ENCODE peak calls at places on chromosomes 16 and 17, in five cellular contexts. One of them, this sample, is unnamed.

GRCh38 chr17:70138309-70138865 is 30.9 kb upstream of the KCNJ2 start:
- DNase-seq in IMR-90: no peak
- DNase-seq in fibroblast of pulmonary artery: peak; percentile 14
- DNase-seq in CD8-positive, alpha-beta T cell: no peak
- DNase-seq in SK-N-SH: no peak
- DNase-seq in this sample: peak; percentile 68

GRCh38 chr16:54957403-54957802 is 26.7 kb downstream of the IRX5 start:
- DNase-seq in CD8-positive, alpha-beta T cell: no peak
- DNase-seq in fibroblast of pulmonary artery: no peak
- DNase-seq in SK-N-SH: no peak
- DNase-seq in IMR-90: no peak
- DNase-seq in this sample: peak; percentile 47

GRCh38 chr17:75109047-75109406 is 742 bp upstream of the ARMC7 start:
- DNase-seq in SK-N-SH: peak; percentile 67
- DNase-seq in CD8-positive, alpha-beta T cell: no peak
- DNase-seq in fibroblast of pulmonary artery: no peak
- DNase-seq in IMR-90: no peak
- DNase-seq in this sample: no peak

GRCh38 chr17:75059369-75060345 is 12.6 kb downstream of the KCTD2 start:
- DNase-seq in fibroblast of pulmonary artery: peak; percentile 73
- DNase-seq in IMR-90: peak; percentile 81
- DNase-seq in SK-N-SH: peak; percentile 47
- DNase-seq in CD8-positive, alpha-beta T cell: no peak
- DNase-seq in this sample: peak; percentile 80

GRCh38 chr17:39145143-39145542 is 6.3 kb downstream of the PLXDC1 start:
- DNase-seq in SK-N-SH: no peak
- DNase-seq in CD8-positive, alpha-beta T cell: no peak
- DNase-seq in IMR-90: no peak
- DNase-seq in fibroblast of pulmonary artery: no peak
- DNase-seq in this sample: no peak

GRCh38 chr16:69187891-69188451 is 1.0 kb downstream of the SNTB2 start:
- DNase-seq in SK-N-SH: no peak
- DNase-seq in IMR-90: no peak
- DNase-seq in fibroblast of pulmonary artery: peak; percentile 39
- DNase-seq in CD8-positive, alpha-beta T cell: peak; percentile 60
- DNase-seq in this sample: no peak

GRCh38 chr17:1112875-1113274 is 66.9 kb downstream of the ABR start:
- DNase-seq in fibroblast of pulmonary artery: no peak
- DNase-seq in CD8-positive, alpha-beta T cell: no peak
- DNase-seq in SK-N-SH: no peak
- DNase-seq in IMR-90: no peak
- DNase-seq in this sample: no peak

GRCh38 chr17:10135539-10136257 is 62.7 kb downstream of the GAS7 start:
- DNase-seq in fibroblast of pulmonary artery: peak; percentile 46
- DNase-seq in SK-N-SH: no peak
- DNase-seq in CD8-positive, alpha-beta T cell: no peak
- DNase-seq in IMR-90: peak; percentile 56
- DNase-seq in this sample: peak; percentile 92

GRCh38 chr17:79836952-79837887 is 2.0 kb downstream of the CBX4 start:
- DNase-seq in IMR-90: peak; percentile 74
- DNase-seq in SK-N-SH: peak; percentile 68
- DNase-seq in CD8-positive, alpha-beta T cell: peak; percentile 62
- DNase-seq in fibroblast of pulmonary artery: peak; percentile 86
- DNase-seq in this sample: peak; percentile 64

GRCh38 chr17:57349533-57350227 is 93.4 kb downstream of the MSI2 start:
- DNase-seq in CD8-positive, alpha-beta T cell: no peak
- DNase-seq in IMR-90: peak; percentile 27
- DNase-seq in SK-N-SH: peak; percentile 40
- DNase-seq in fibroblast of pulmonary artery: no peak
- DNase-seq in this sample: no peak

GRCh38 chr16:70470927-70471341 is 16.5 kb downstream of the FCSK start:
- DNase-seq in CD8-positive, alpha-beta T cell: no peak
- DNase-seq in fibroblast of pulmonary artery: peak; percentile 31
- DNase-seq in IMR-90: peak; percentile 10
- DNase-seq in SK-N-SH: peak; percentile 87
- DNase-seq in this sample: no peak

GRCh38 chr17:1766382-1767135 is 4.7 kb downstream of the SERPINF1 start:
- DNase-seq in CD8-positive, alpha-beta T cell: no peak
- DNase-seq in IMR-90: no peak
- DNase-seq in SK-N-SH: peak; percentile 65
- DNase-seq in fibroblast of pulmonary artery: no peak
- DNase-seq in this sample: no peak

GRCh38 chr16:75257886-75258806 is 6.7 kb upstream of the BCAR1 start:
- DNase-seq in fibroblast of pulmonary artery: no peak
- DNase-seq in CD8-positive, alpha-beta T cell: no peak
- DNase-seq in IMR-90: no peak
- DNase-seq in SK-N-SH: no peak
- DNase-seq in this sample: no peak

GRCh38 chr17:49414271-49414621 is 436 bp downstream of the PHB1 start:
- DNase-seq in fibroblast of pulmonary artery: no peak
- DNase-seq in CD8-positive, alpha-beta T cell: no peak
- DNase-seq in IMR-90: no peak
- DNase-seq in SK-N-SH: no peak
- DNase-seq in this sample: peak; percentile 6

GRCh38 chr16:20915733-20916132 is 15.2 kb downstream of the LYRM1 start:
- DNase-seq in IMR-90: no peak
- DNase-seq in CD8-positive, alpha-beta T cell: no peak
- DNase-seq in fibroblast of pulmonary artery: no peak
- DNase-seq in SK-N-SH: no peak
- DNase-seq in this sample: no peak
- H3K4me3 ChIP-seq in IMR-90: no peak overlapping the region
- H3K4me3 ChIP-seq in CD8-positive, alpha-beta T cell: no peak overlapping the region
- H3K4me3 ChIP-seq in fibroblast of pulmonary artery: no peak overlapping the region
- H3K4me3 ChIP-seq in SK-N-SH: no peak overlapping the region
- H3K4me3 ChIP-seq in this sample: no peak overlapping the region

GRCh38 chr17:42027961-42028790 is 8.3 kb downstream of the NKIRAS2 start:
- DNase-seq in fibroblast of pulmonary artery: peak; percentile 14
- DNase-seq in CD8-positive, alpha-beta T cell: no peak
- DNase-seq in IMR-90: no peak
- DNase-seq in SK-N-SH: no peak
- DNase-seq in this sample: no peak
- TF ChIP-seq CTCF in fibroblast of pulmonary artery: peak; percentile 21
- TF ChIP-seq CTCF in CD8-positive, alpha-beta T cell: no peak
- TF ChIP-seq CTCF in IMR-90: peak; percentile 4
- TF ChIP-seq CTCF in SK-N-SH: no peak
- TF ChIP-seq CTCF in this sample: peak; percentile 13

DNA sequence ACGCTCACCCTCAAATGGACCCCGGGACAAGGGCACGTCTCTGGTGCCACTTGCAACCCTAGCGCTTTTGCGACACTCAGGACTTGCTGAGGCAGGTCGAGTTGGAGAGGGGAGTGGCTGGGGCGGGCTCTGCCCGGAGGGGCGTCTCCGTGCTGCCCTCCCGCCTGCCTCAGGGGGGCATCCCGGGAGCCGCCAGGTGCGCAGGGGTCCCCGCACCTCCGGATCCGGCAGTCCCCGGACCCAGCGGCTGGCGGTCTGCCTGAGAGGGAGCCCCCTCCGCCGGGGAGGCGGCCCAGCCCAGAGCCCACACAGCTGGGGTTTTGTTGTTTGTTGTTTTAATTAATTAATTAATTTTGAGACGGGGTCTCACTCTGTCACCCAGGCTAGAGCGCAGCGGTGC is at the start of gene SLC52A1:
- DNase-seq in CD8-positive, alpha-beta T cell: no peak
- DNase-seq in SK-N-SH: peak; percentile 60
- DNase-seq in IMR-90: no peak
- DNase-seq in fibroblast of pulmonary artery: no peak
- DNase-seq in this sample: no peak
- H3K4me3 ChIP-seq in CD8-positive, alpha-beta T cell: no peak within 1 kb of the TSS
- H3K4me3 ChIP-seq in SK-N-SH: peak within 1 kb of the TSS; percentile 21
- H3K4me3 ChIP-seq in IMR-90: peak within 1 kb of the TSS; percentile 8
- H3K4me3 ChIP-seq in fibroblast of pulmonary artery: peak within 1 kb of the TSS; percentile 12
- H3K4me3 ChIP-seq in this sample: peak within 1 kb of the TSS; percentile 1

GRCh38 chr16:84861671-84862070 is 41.9 kb downstream of the CRISPLD2 start:
- DNase-seq in SK-N-SH: no peak
- DNase-seq in IMR-90: no peak
- DNase-seq in fibroblast of pulmonary artery: no peak
- DNase-seq in CD8-positive, alpha-beta T cell: no peak
- DNase-seq in this sample: no peak

GRCh38 chr16:84863485-84863814 is 43.7 kb downstream of the CRISPLD2 start:
- DNase-seq in SK-N-SH: no peak
- DNase-seq in fibroblast of pulmonary artery: no peak
- DNase-seq in IMR-90: no peak
- DNase-seq in CD8-positive, alpha-beta T cell: no peak
- DNase-seq in this sample: no peak

GRCh38 chr16:84864266-84864955 is 44.6 kb downstream of the CRISPLD2 start:
- DNase-seq in CD8-positive, alpha-beta T cell: no peak
- DNase-seq in fibroblast of pulmonary artery: no peak
- DNase-seq in IMR-90: no peak
- DNase-seq in SK-N-SH: no peak
- DNase-seq in this sample: no peak

GRCh38 chr16:84860383-84860782 is 40.6 kb downstream of the CRISPLD2 start:
- DNase-seq in IMR-90: no peak
- DNase-seq in SK-N-SH: no peak
- DNase-seq in fibroblast of pulmonary artery: no peak
- DNase-seq in CD8-positive, alpha-beta T cell: no peak
- DNase-seq in this sample: no peak

GRCh38 chr16:84862804-84863484 is 43.2 kb downstream of the CRISPLD2 start:
- DNase-seq in SK-N-SH: no peak
- DNase-seq in fibroblast of pulmonary artery: no peak
- DNase-seq in IMR-90: no peak
- DNase-seq in CD8-positive, alpha-beta T cell: no peak
- DNase-seq in this sample: no peak
- TF ChIP-seq CTCF in SK-N-SH: no peak
- TF ChIP-seq CTCF in fibroblast of pulmonary artery: no peak
- TF ChIP-seq CTCF in IMR-90: no peak
- TF ChIP-seq CTCF in CD8-positive, alpha-beta T cell: no peak
- TF ChIP-seq CTCF in this sample: no peak

GRCh38 chr16:6570520-6570919 is 762.1 kb upstream of the RBFOX1 start:
- DNase-seq in fibroblast of pulmonary artery: no peak
- DNase-seq in CD8-positive, alpha-beta T cell: no peak
- DNase-seq in SK-N-SH: no peak
- DNase-seq in IMR-90: no peak
- DNase-seq in this sample: no peak
- H3K4me3 ChIP-seq in fibroblast of pulmonary artery: no peak overlapping the region
- H3K4me3 ChIP-seq in CD8-positive, alpha-beta T cell: no peak overlapping the region
- H3K4me3 ChIP-seq in SK-N-SH: no peak overlapping the region
- H3K4me3 ChIP-seq in IMR-90: no peak overlapping the region
- H3K4me3 ChIP-seq in this sample: no peak overlapping the region

DNA sequence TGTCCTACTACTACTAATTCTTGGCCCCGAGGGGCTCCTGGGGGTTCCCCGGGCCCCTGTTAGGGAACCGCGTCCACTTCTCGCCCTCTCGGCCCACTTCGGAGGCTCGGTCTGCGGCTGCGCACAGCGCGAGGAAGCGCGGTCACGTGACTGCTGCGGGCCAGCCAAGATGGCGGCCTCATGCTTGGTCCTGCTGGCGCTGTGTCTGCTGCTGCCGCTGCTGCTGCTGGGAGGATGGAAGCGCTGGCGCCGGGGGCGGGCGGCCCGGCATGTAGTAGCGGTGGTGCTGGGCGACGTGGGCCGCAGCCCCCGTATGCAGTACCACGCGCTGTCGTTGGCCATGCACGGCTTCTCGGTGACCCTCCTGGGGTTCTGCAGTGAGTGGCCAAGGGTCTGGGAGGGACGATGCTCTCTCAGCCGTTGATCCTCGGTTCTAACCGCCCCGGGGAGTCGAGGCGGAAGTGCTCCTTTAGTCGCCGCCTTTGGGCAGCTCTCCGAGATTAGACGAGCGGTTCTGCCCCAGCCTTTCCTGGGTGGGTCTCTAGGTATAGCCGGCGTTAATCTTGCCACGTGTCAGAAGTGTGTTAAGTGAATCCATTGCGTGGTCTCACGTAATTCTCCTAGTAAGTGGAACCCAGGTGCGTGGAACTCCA is at the start of gene ALG1:
- DNase-seq in IMR-90: peak; percentile 82
- DNase-seq in CD8-positive, alpha-beta T cell: peak; percentile 92
- DNase-seq in fibroblast of pulmonary artery: peak; percentile 90
- DNase-seq in SK-N-SH: peak; percentile 98
- DNase-seq in this sample: peak; percentile 82
- TF ChIP-seq CTCF in IMR-90: no peak
- TF ChIP-seq CTCF in CD8-positive, alpha-beta T cell: no peak
- TF ChIP-seq CTCF in fibroblast of pulmonary artery: no peak
- TF ChIP-seq CTCF in SK-N-SH: no peak
- TF ChIP-seq CTCF in this sample: no peak

GRCh38 chr16:49526966-49527365 is 153.4 kb downstream of the C16orf78 start:
- DNase-seq in IMR-90: no peak
- DNase-seq in CD8-positive, alpha-beta T cell: no peak
- DNase-seq in SK-N-SH: no peak
- DNase-seq in fibroblast of pulmonary artery: no peak
- DNase-seq in this sample: no peak

GRCh38 chr16:49527621-49528020 is 154.0 kb downstream of the C16orf78 start:
- DNase-seq in SK-N-SH: peak; percentile 58
- DNase-seq in IMR-90: no peak
- DNase-seq in CD8-positive, alpha-beta T cell: no peak
- DNase-seq in fibroblast of pulmonary artery: peak; percentile 4
- DNase-seq in this sample: peak; percentile 6

GRCh38 chr16:49529646-49530045 is 156.0 kb downstream of the C16orf78 start:
- DNase-seq in CD8-positive, alpha-beta T cell: no peak
- DNase-seq in SK-N-SH: no peak
- DNase-seq in fibroblast of pulmonary artery: no peak
- DNase-seq in IMR-90: no peak
- DNase-seq in this sample: no peak

GRCh38 chr16:49528564-49529150 is 155.1 kb downstream of the C16orf78 start:
- DNase-seq in SK-N-SH: peak; percentile 48
- DNase-seq in IMR-90: no peak
- DNase-seq in CD8-positive, alpha-beta T cell: no peak
- DNase-seq in fibroblast of pulmonary artery: peak; percentile 11
- DNase-seq in this sample: peak; percentile 2

DNA sequence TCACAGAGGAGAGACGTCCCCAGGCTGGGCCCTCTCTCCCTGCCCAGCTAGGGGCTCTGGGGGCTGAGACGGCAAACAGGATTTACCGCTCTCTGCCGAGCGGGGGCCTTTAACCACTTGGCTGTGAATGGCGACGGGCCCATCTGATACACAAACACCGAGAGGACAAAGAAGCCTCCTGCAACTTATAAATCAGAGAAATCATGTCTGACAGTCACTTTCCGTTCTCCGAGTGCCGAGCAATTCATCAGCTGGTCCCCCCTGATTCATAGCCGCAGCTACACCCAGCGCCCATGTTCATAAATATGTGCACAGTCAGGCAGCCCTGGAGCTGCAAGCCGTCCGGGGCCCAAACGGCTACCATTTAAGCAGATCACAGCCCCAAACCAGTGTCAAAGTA is 154.4 kb downstream of the C16orf78 start:
- DNase-seq in IMR-90: no peak
- DNase-seq in CD8-positive, alpha-beta T cell: no peak
- DNase-seq in SK-N-SH: peak; percentile 83
- DNase-seq in fibroblast of pulmonary artery: peak; percentile 26
- DNase-seq in this sample: peak; percentile 18
- H3K4me3 ChIP-seq in IMR-90: peak overlapping the region; percentile 16
- H3K4me3 ChIP-seq in CD8-positive, alpha-beta T cell: peak overlapping the region; percentile 52
- H3K4me3 ChIP-seq in SK-N-SH: peak overlapping the region; percentile 26
- H3K4me3 ChIP-seq in fibroblast of pulmonary artery: peak overlapping the region; percentile 47
- H3K4me3 ChIP-seq in this sample: no peak overlapping the region

This sample was measured in fibroblast of mammary gland.